ENCODE peak calls at places on chromosomes 6 and 20, in four cellular contexts. C is GM23338, M is kidney epithelial cell, W is AG04450. V is an unnamed sample.

GRCh38 chr20:11445891-11446290 is 471.8 kb upstream of the BTBD3 start:
- DNase-seq in C (no peak), W (no peak), M (no peak), V (peak)

GRCh38 chr6:81894788-81895221 is 142.3 kb upstream of the TENT5A start:
- DNase-seq in M (no peak), C (no peak), W (no peak), V (peak)

GRCh38 chr6:32140420-32141046 is 10.4 kb upstream of the FKBPL start:
- DNase-seq in C (no peak), M (no peak), W (no peak), V (no peak)

GRCh38 chr6:2777249-2777648 is 12.1 kb downstream of the WRNIP1 start:
- DNase-seq in W (no peak), C (no peak), M (no peak), V (no peak)

GRCh38 chr6:149897015-149897697 is 757 bp downstream of the RAET1E start:
- DNase-seq in C (no peak), W (peak), M (no peak), V (peak)

GRCh38 chr20:1631309-1632227 is 11.8 kb upstream of the SIRPB1 start:
- DNase-seq in C (peak), W (no peak), M (no peak), V (no peak)

GRCh38 chr20:8076505-8077498 is 55.3 kb upstream of the PLCB1 start:
- DNase-seq in C (no peak), M (no peak), W (no peak), V (peak)

GRCh38 chr20:14919473-14920157 is 582.2 kb upstream of the FLRT3 start:
- DNase-seq in W (no peak), C (peak), M (no peak), V (peak)

GRCh38 chr6:11522819-11523218 is 14.7 kb upstream of the TMEM170B start:
- DNase-seq in W (no peak), M (no peak), C (no peak), V (peak)

GRCh38 chr6:42993445-42993844 is 9.1 kb downstream of the PPP2R5D start:
- DNase-seq in M (no peak), C (no peak), W (no peak), V (no peak)

GRCh38 chr6:33132121-33132524 is 56.3 kb downstream of the HLA-DPB1 start:
- DNase-seq in M (no peak), W (no peak), C (no peak), V (peak)

GRCh38 chr6:56714982-56715456 is 72.3 kb upstream of the DST start:
- DNase-seq in M (peak), C (no peak), W (no peak), V (peak)

GRCh38 chr6:32741203-32741960 is at the start of gene HLA-DQA2:
- DNase-seq in C (no peak), W (no peak), M (no peak), V (no peak)

GRCh38 chr6:19535351-19535750 is 301.8 kb upstream of the ID4 start:
- DNase-seq in W (no peak), M (no peak), C (no peak), V (no peak)

GRCh38 chr6:7671581-7671980 is 54.3 kb upstream of the BMP6 start:
- DNase-seq in M (no peak), C (no peak), W (no peak), V (peak)

GRCh38 chr20:62030834-62031434 is 34.7 kb downstream of the TAF4 start:
- DNase-seq in C (no peak), M (no peak), W (no peak), V (no peak)

GRCh38 chr6:124356276-124356810 is 552.7 kb downstream of the NKAIN2 start:
- DNase-seq in C (no peak), M (no peak), W (no peak), V (no peak)

GRCh38 chr6:22598386-22598785 is 29.0 kb downstream of the HDGFL1 start:
- DNase-seq in M (no peak), C (no peak), W (no peak), V (no peak)

GRCh38 chr6:100269189-100269588 is 195.5 kb downstream of the SIM1 start:
- DNase-seq in W (peak), M (peak), C (no peak), V (peak)

GRCh38 chr20:37734228-37734980 is 40.6 kb downstream of the CTNNBL1 start:
- DNase-seq in C (no peak), M (no peak), W (no peak), V (peak)

GRCh38 chr6:140627002-140627401 is 1252.6 kb upstream of the CITED2 start:
- DNase-seq in W (no peak), C (peak), M (no peak), V (no peak)

GRCh38 chr6:97958143-97958542 is 675.1 kb upstream of the MMS22L start:
- DNase-seq in W (no peak), M (no peak), C (peak), V (no peak)

GRCh38 chr6:45398075-45398817 is 20.5 kb upstream of the SUPT3H start:
- DNase-seq in C (no peak), M (no peak), W (no peak), V (peak)

GRCh38 chr6:132202569-132202968 is 198.7 kb downstream of the MOXD1 start:
- DNase-seq in W (peak), M (peak), C (no peak), V (peak)

GRCh38 chr20:51917886-51918545 is 115.7 kb upstream of the SALL4 start:
- DNase-seq in W (no peak), M (no peak), C (no peak), V (no peak)

GRCh38 chr6:22146581-22147468 is 150.0 kb downstream of the PRL start:
- DNase-seq in W (no peak), M (no peak), C (no peak), V (peak)

GRCh38 chr6:130760006-130760405 is 67.2 kb upstream of the SMLR1 start:
- DNase-seq in C (peak), M (no peak), W (no peak), V (peak)

GRCh38 chr20:61502433-61502832 is 250.4 kb downstream of the CDH4 start:
- DNase-seq in W (no peak), M (no peak), C (no peak), V (peak)

GRCh38 chr6:25456656-25457055 is 177.5 kb downstream of the CARMIL1 start:
- DNase-seq in M (no peak), W (no peak), C (no peak), V (no peak)

GRCh38 chr6:129686941-129687627 is 22.9 kb downstream of the ARHGAP18 start:
- DNase-seq in C (no peak), M (no peak), W (no peak), V (peak)

GRCh38 chr6:125834347-125834746 is 43.6 kb downstream of the NCOA7 start:
- DNase-seq in W (no peak), M (no peak), C (no peak), V (no peak)

GRCh38 chr20:54103067-54103761 is 32.8 kb upstream of the BCAS1 start:
- DNase-seq in W (no peak), C (peak), M (no peak), V (peak)

GRCh38 chr6:36357872-36358234 is 21.2 kb upstream of the BNIP5 start:
- DNase-seq in C (no peak), W (no peak), M (no peak), V (no peak)

GRCh38 chr20:38123021-38123587 is 42.0 kb downstream of the TGM2 start:
- DNase-seq in M (no peak), W (no peak), C (peak), V (no peak)

GRCh38 chr20:7967199-7967844 is 27.1 kb upstream of the HAO1 start:
- DNase-seq in M (no peak), C (no peak), W (no peak), V (peak)

GRCh38 chr20:49543858-49544437 is 24.0 kb downstream of the PTGIS start:
- DNase-seq in C (no peak), W (no peak), M (no peak), V (no peak)

GRCh38 chr20:49548371-49548947 is 19.5 kb downstream of the PTGIS start:
- DNase-seq in C (no peak), M (no peak), W (no peak), V (no peak)

GRCh38 chr20:49544535-49544934 is 23.4 kb downstream of the PTGIS start:
- DNase-seq in W (no peak), C (no peak), M (no peak), V (no peak)

GRCh38 chr20:49543071-49543857 is 24.7 kb downstream of the PTGIS start:
- DNase-seq in C (no peak), W (no peak), M (no peak), V (no peak)

GRCh38 chr20:49545572-49545971 is 22.4 kb downstream of the PTGIS start:
- DNase-seq in C (peak), M (no peak), W (no peak), V (no peak)
- TF ChIP-seq CTCF in C (peak), M (peak), W (peak), V (peak)

DNA sequence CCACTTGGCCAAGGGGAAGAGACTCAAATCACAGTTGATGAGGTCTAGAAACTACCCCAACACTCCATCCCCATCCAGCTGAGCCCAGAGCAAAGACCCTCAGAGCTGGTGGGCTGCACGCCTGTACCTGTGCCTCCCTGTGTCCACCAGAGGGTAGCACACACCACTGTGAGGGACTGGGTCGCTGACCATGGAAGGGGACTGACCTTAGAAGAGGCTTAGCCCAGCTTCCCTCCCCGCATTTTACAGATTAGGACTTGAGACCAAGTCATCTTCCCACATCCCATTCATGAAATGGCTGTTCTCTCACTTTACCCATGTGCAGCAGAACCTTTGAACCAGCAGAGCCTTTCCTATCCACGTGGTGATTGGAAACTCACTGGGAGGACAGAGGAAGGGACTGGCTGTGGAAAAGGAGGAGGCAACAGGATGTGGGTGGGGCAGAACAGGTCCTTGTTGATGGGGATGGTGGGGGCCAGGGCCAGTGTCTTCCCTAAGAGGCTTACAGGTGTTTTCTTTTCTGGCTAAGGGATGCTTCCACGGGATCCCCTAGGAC is 44.3 kb downstream of the CPXM1 start:
- DNase-seq in M (no peak), W (peak), C (peak), V (peak)
- TF ChIP-seq CTCF in M (peak), W (peak), C (peak), V (peak)

GRCh38 chr20:63863798-63864544 is 1.1 kb upstream of the TPD52L2 start:
- DNase-seq in W (peak), C (peak), M (peak), V (peak)

GRCh38 chr20:63863021-63863797 is 1.9 kb upstream of the TPD52L2 start:
- DNase-seq in M (no peak), C (no peak), W (no peak), V (no peak)

GRCh38 chr20:63861981-63862901 is 943 bp downstream of the ABHD16B start:
- DNase-seq in C (no peak), M (no peak), W (no peak), V (no peak)

GRCh38 chr20:63864978-63865640 is at the start of gene TPD52L2:
- DNase-seq in M (peak), W (peak), C (peak), V (peak)

GRCh38 chr20:63864545-63864977 is 509 bp upstream of the TPD52L2 start:
- DNase-seq in M (no peak), W (no peak), C (no peak), V (no peak)
- TF ChIP-seq CTCF in M (no peak), W (no peak), C (no peak), V (no peak)

DNA sequence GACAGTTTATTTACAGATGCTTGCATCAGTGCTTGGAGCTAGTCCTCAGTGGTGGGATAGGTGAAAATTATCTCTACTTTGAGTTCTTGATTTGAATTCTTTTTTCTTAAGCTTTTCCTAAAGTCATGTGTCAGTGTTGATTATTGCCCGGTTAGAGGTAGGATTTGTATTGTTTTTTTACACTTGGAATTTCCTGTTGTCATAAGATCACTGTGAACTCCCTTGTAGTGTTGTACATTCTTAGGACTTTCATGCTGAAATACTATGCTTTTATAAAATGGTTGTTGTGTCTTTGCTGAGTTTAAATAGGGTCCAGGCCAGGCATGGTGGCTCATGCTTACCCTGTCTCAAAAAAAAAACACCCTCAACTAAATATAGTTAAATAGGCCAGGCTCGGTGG is 20.3 kb downstream of the ASXL1 start:
- DNase-seq in M (no peak), C (no peak), W (no peak), V (no peak)
- TF ChIP-seq CTCF in M (no peak), C (no peak), W (no peak), V (no peak)

GRCh38 chr20:40738976-40739375 is 49.9 kb upstream of the MAFB start:
- DNase-seq in C (no peak), W (no peak), M (no peak), V (no peak)
- TF ChIP-seq CTCF in C (no peak), W (no peak), M (no peak), V (no peak)

V was measured in fibroblast of mammary gland.